ENCODE peak calls at places on chromosomes 2 and 18, in ten cellular contexts. N is 8988T; H is A549; C is KG1; P is AG08396; W is activated CD8-positive, alpha-beta T cell treated with anti-CD3 and anti-CD28 coated beads for 36 hours; X is fibroblast of the aortic adventitia; Z is nucleus accumbens; M is stimulated activated CD8-positive, alpha-beta memory T cell treated with anti-CD3 and anti-CD28 coated beads, Interleukin-4, amount 100 ng/mL, for 1 hour; F is NAMALWA. U is an unnamed sample.

GRCh38 chr2:236866542-236867340 is 218.9 kb upstream of the COPS8 start:
- DNase-seq in X (no peak), C (no peak), H (no peak), N (no peak), W (no peak), F (no peak), M (no peak), P (no peak), Z (no peak), U (no peak)

GRCh38 chr18:24397131-24397693 is 412 bp downstream of the OSBPL1A start:
- DNase-seq in W (peak; percentile 49), P (peak; percentile 65), F (no peak), C (peak; percentile 48), H (peak; percentile 68), M (no peak), X (peak; percentile 81), N (no peak), Z (peak; percentile 79), U (peak; percentile 83)

GRCh38 chr18:3060667-3061580 is 48.0 kb upstream of the LPIN2 start:
- DNase-seq in X (no peak), H (no peak), F (no peak), M (peak; percentile 18), C (peak; percentile 62), Z (no peak), N (no peak), P (no peak), W (peak; percentile 79), U (no peak)

GRCh38 chr2:98539056-98539735 is 69.1 kb downstream of the COA5 start:
- DNase-seq in P (no peak), H (no peak), W (no peak), N (no peak), M (no peak), Z (no peak), C (no peak), F (no peak), X (no peak), U (no peak)

GRCh38 chr18:58572181-58572580 is 56.7 kb downstream of the ALPK2 start:
- DNase-seq in X (peak; percentile 99), P (peak; percentile 59), H (peak; percentile 65), F (no peak), C (no peak), M (no peak), W (no peak), N (no peak), Z (no peak), U (peak; percentile 95)

GRCh38 chr18:72541871-72542690 is 2.1 kb downstream of the CBLN2 start:
- DNase-seq in N (no peak), P (peak; percentile 12), H (no peak), Z (no peak), W (peak; percentile 7), C (no peak), X (no peak), F (no peak), M (no peak), U (peak; percentile 17)

GRCh38 chr18:13527730-13528129 is 198.6 kb downstream of the FAM210A start:
- DNase-seq in H (no peak), M (no peak), F (no peak), X (no peak), C (no peak), N (no peak), W (no peak), Z (no peak), P (no peak), U (no peak)

GRCh38 chr2:239311132-239312040 is 89.4 kb downstream of the HDAC4 start:
- DNase-seq in Z (no peak), F (no peak), P (no peak), N (no peak), W (no peak), X (no peak), C (no peak), H (no peak), M (no peak), U (peak; percentile 30)

GRCh38 chr18:73777356-73778051 is 370.1 kb downstream of the FBXO15 start:
- DNase-seq in F (no peak), W (no peak), X (peak; percentile 23), P (no peak), N (no peak), M (no peak), C (no peak), Z (no peak), H (no peak), U (peak; percentile 20)

GRCh38 chr18:41690332-41691110 is 264.5 kb upstream of the PIK3C3 start:
- DNase-seq in Z (no peak), W (no peak), X (no peak), C (no peak), M (no peak), P (no peak), F (no peak), H (no peak), N (no peak), U (no peak)

GRCh38 chr2:150212722-150213171 is 274.7 kb downstream of the RND3 start:
- DNase-seq in C (no peak), Z (no peak), F (no peak), W (no peak), X (peak; percentile 45), N (no peak), P (no peak), M (no peak), H (no peak), U (peak; percentile 75)

GRCh38 chr2:218876562-218877219 is 4.0 kb upstream of the WNT10A start:
- DNase-seq in H (peak; percentile 72), C (peak; percentile 46), F (peak; percentile 87), W (peak; percentile 84), P (peak; percentile 85), N (peak; percentile 86), X (peak; percentile 71), Z (peak; percentile 42), M (peak; percentile 50), U (peak; percentile 41)

GRCh38 chr2:202039278-202040100 is 5.8 kb downstream of the FZD7 start:
- DNase-seq in W (no peak), F (peak; percentile 8), H (no peak), Z (no peak), X (no peak), C (no peak), N (no peak), P (no peak), M (no peak), U (no peak)

GRCh38 chr2:233480490-233481202 is 85.9 kb downstream of the USP40 start:
- DNase-seq in N (no peak), Z (no peak), X (no peak), M (no peak), F (peak; percentile 38), P (peak; percentile 24), C (no peak), W (no peak), H (peak; percentile 46), U (no peak)

GRCh38 chr2:60440761-60441160 is 112.7 kb downstream of the BCL11A start:
- DNase-seq in X (no peak), M (no peak), F (no peak), W (no peak), N (no peak), H (no peak), C (no peak), Z (no peak), P (no peak), U (peak; percentile 50)

GRCh38 chr2:223503746-223504145 is 98.4 kb downstream of the SCG2 start:
- DNase-seq in P (no peak), W (no peak), F (no peak), H (no peak), X (peak; percentile 12), C (no peak), Z (no peak), M (no peak), N (no peak), U (no peak)

GRCh38 chr2:176364578-176364977 is 95.3 kb downstream of the MTX2 start:
- DNase-seq in W (no peak), F (no peak), P (no peak), X (no peak), C (no peak), M (no peak), N (no peak), H (no peak), Z (no peak), U (no peak)

GRCh38 chr2:58541511-58541910 is 300.4 kb upstream of the FANCL start:
- DNase-seq in C (no peak), M (no peak), X (no peak), W (no peak), P (no peak), N (no peak), H (no peak), Z (no peak), F (no peak), U (no peak)

GRCh38 chr18:8609711-8610441 is 639 bp downstream of the RAB12 start:
- DNase-seq in Z (no peak), H (no peak), M (no peak), C (peak; percentile 26), P (no peak), X (no peak), W (peak; percentile 31), F (peak; percentile 20), N (peak; percentile 25), U (no peak)

GRCh38 chr2:9950521-9951271 is 797 bp upstream of the GRHL1 start:
- DNase-seq in N (peak; percentile 76), Z (peak; percentile 63), F (peak; percentile 50), W (peak; percentile 52), M (peak; percentile 22), C (no peak), H (no peak), X (no peak), P (peak; percentile 70), U (peak; percentile 64)

GRCh38 chr2:239644016-239644415 is 243.2 kb upstream of the HDAC4 start:
- DNase-seq in X (peak; percentile 8), C (no peak), Z (no peak), H (peak; percentile 38), F (peak; percentile 41), P (peak; percentile 20), N (no peak), M (no peak), W (peak; percentile 40), U (peak; percentile 3)

GRCh38 chr2:47232738-47233415 is 77.8 kb upstream of the STPG4 start:
- DNase-seq in W (no peak), F (no peak), M (no peak), Z (no peak), H (no peak), N (no peak), C (no peak), P (no peak), X (no peak), U (no peak)

GRCh38 chr18:47968006-47968676 is 37.7 kb upstream of the SMAD2 start:
- DNase-seq in N (no peak), F (no peak), M (no peak), H (peak; percentile 88), P (no peak), Z (no peak), X (peak; percentile 67), C (no peak), W (no peak), U (no peak)

GRCh38 chr2:162254472-162254871 is 11.2 kb upstream of the FAP start:
- DNase-seq in W (no peak), Z (no peak), M (no peak), X (no peak), C (no peak), N (no peak), P (no peak), F (no peak), H (no peak), U (no peak)

GRCh38 chr2:134327367-134327766 is 73.5 kb downstream of the MGAT5 start:
- DNase-seq in M (no peak), X (peak; percentile 62), P (peak; percentile 21), F (no peak), W (no peak), C (no peak), N (no peak), H (no peak), Z (no peak), U (peak; percentile 59)

GRCh38 chr2:128525653-128526052 is 207.0 kb upstream of the HS6ST1 start:
- DNase-seq in H (no peak), X (no peak), F (no peak), C (no peak), M (no peak), Z (no peak), N (no peak), W (no peak), P (no peak), U (no peak)

GRCh38 chr2:86037141-86037794 is 68.4 kb downstream of the POLR1A start:
- DNase-seq in P (peak; percentile 88), C (no peak), F (peak; percentile 89), M (no peak), N (no peak), H (no peak), Z (no peak), W (peak; percentile 84), X (peak; percentile 97), U (peak; percentile 97)

GRCh38 chr2:88950010-88950409 is 258.5 kb downstream of the RPIA start:
- DNase-seq in C (no peak), X (peak; percentile 9), W (no peak), P (no peak), Z (no peak), H (peak; percentile 29), F (peak; percentile 81), N (no peak), M (no peak), U (no peak)